ENCODE peak calls at places on chromosomes 16 and 17, in six cellular contexts. One of them, this sample, is unnamed.

GRCh38 chr17:81641825-81642489 is 5.0 kb downstream of the TSPAN10 start:
- DNase-seq in stimulated activated CD4-positive, alpha-beta T cell treated with anti-CD3 and anti-CD28 coated beads, Interleukin-2, amount 100 ng/mL, for 48 hours: no peak
- DNase-seq in C1 segment of cervical spinal cord: no peak
- DNase-seq in heart right ventricle: no peak
- DNase-seq in AG09319: no peak
- DNase-seq in kidney epithelial cell: no peak
- DNase-seq in this sample: no peak

GRCh38 chr17:50359998-50360461 is 13.0 kb downstream of the MRPL27 start:
- DNase-seq in stimulated activated CD4-positive, alpha-beta T cell treated with anti-CD3 and anti-CD28 coated beads, Interleukin-2, amount 100 ng/mL, for 48 hours: no peak
- DNase-seq in C1 segment of cervical spinal cord: no peak
- DNase-seq in heart right ventricle: no peak
- DNase-seq in AG09319: no peak
- DNase-seq in kidney epithelial cell: no peak
- DNase-seq in this sample: no peak

GRCh38 chr17:73307130-73307529 is 4.7 kb downstream of the CDC42EP4 start:
- DNase-seq in stimulated activated CD4-positive, alpha-beta T cell treated with anti-CD3 and anti-CD28 coated beads, Interleukin-2, amount 100 ng/mL, for 48 hours: no peak
- DNase-seq in C1 segment of cervical spinal cord: peak; percentile 53
- DNase-seq in heart right ventricle: no peak
- DNase-seq in AG09319: no peak
- DNase-seq in kidney epithelial cell: no peak
- DNase-seq in this sample: peak; percentile 70

GRCh38 chr16:85057212-85057889 is 29.8 kb downstream of the KIAA0513 start:
- DNase-seq in stimulated activated CD4-positive, alpha-beta T cell treated with anti-CD3 and anti-CD28 coated beads, Interleukin-2, amount 100 ng/mL, for 48 hours: no peak
- DNase-seq in C1 segment of cervical spinal cord: no peak
- DNase-seq in heart right ventricle: no peak
- DNase-seq in AG09319: no peak
- DNase-seq in kidney epithelial cell: no peak
- DNase-seq in this sample: no peak

GRCh38 chr17:15184872-15185624 is 80.1 kb downstream of the PMP22 start:
- DNase-seq in stimulated activated CD4-positive, alpha-beta T cell treated with anti-CD3 and anti-CD28 coated beads, Interleukin-2, amount 100 ng/mL, for 48 hours: no peak
- DNase-seq in C1 segment of cervical spinal cord: no peak
- DNase-seq in heart right ventricle: no peak
- DNase-seq in AG09319: no peak
- DNase-seq in kidney epithelial cell: no peak
- DNase-seq in this sample: no peak

GRCh38 chr17:49588726-49589555 is 13.3 kb downstream of the NXPH3 start:
- DNase-seq in stimulated activated CD4-positive, alpha-beta T cell treated with anti-CD3 and anti-CD28 coated beads, Interleukin-2, amount 100 ng/mL, for 48 hours: no peak
- DNase-seq in C1 segment of cervical spinal cord: no peak
- DNase-seq in heart right ventricle: no peak
- DNase-seq in AG09319: peak; percentile 32
- DNase-seq in kidney epithelial cell: no peak
- DNase-seq in this sample: no peak

GRCh38 chr17:78766225-78766624 is 15.8 kb downstream of the CYTH1 start:
- DNase-seq in stimulated activated CD4-positive, alpha-beta T cell treated with anti-CD3 and anti-CD28 coated beads, Interleukin-2, amount 100 ng/mL, for 48 hours: no peak
- DNase-seq in C1 segment of cervical spinal cord: no peak
- DNase-seq in heart right ventricle: no peak
- DNase-seq in AG09319: no peak
- DNase-seq in kidney epithelial cell: no peak
- DNase-seq in this sample: no peak

GRCh38 chr17:72654746-72655145 is 437.7 kb downstream of the SLC39A11 start:
- DNase-seq in stimulated activated CD4-positive, alpha-beta T cell treated with anti-CD3 and anti-CD28 coated beads, Interleukin-2, amount 100 ng/mL, for 48 hours: no peak
- DNase-seq in C1 segment of cervical spinal cord: no peak
- DNase-seq in heart right ventricle: no peak
- DNase-seq in AG09319: no peak
- DNase-seq in kidney epithelial cell: no peak
- DNase-seq in this sample: peak; percentile 45

GRCh38 chr17:63082952-63083351 is 116.9 kb downstream of the TANC2 start:
- DNase-seq in stimulated activated CD4-positive, alpha-beta T cell treated with anti-CD3 and anti-CD28 coated beads, Interleukin-2, amount 100 ng/mL, for 48 hours: no peak
- DNase-seq in C1 segment of cervical spinal cord: no peak
- DNase-seq in heart right ventricle: no peak
- DNase-seq in AG09319: no peak
- DNase-seq in kidney epithelial cell: no peak
- DNase-seq in this sample: no peak